ENCODE peak calls at places on chromosomes 16 and 17, in seven cellular contexts. P is CD8-positive, alpha-beta T cell; A is CD8-positive, alpha-beta memory T cell; Z is SK-N-SH; D is heart right ventricle; O is mesendoderm; G is body of pancreas. N is an unnamed sample. For H3K4me1, the result is how much of the 10 kb centered on the place peaks cover.

GRCh38 chr16:58264961-58265479 is 29.8 kb downstream of the PRSS54 start:
- DNase-seq in Z (peak), G (no peak), P (no peak), O (peak), A (no peak), D (no peak), N (no peak)

GRCh38 chr17:29155235-29155965 is 24.8 kb downstream of the MYO18A start:
- DNase-seq in Z (peak), G (peak), A (no peak), D (no peak), P (peak), O (peak), N (peak)

GRCh38 chr17:49016775-49017463 is 19.7 kb downstream of the IGF2BP1 start:
- DNase-seq in G (peak), D (no peak), O (no peak), Z (peak), P (no peak), A (no peak), N (peak)

GRCh38 chr16:1053700-1054368 is 18.7 kb upstream of the SSTR5 start:
- DNase-seq in P (no peak), G (no peak), D (no peak), O (no peak), Z (no peak), A (no peak), N (no peak)

GRCh38 chr16:14628806-14629611 is 1.1 kb downstream of the PARN start:
- DNase-seq in P (no peak), D (no peak), Z (peak), O (no peak), A (peak), G (no peak), N (no peak)

GRCh38 chr16:57446530-57447141 is 549 bp downstream of the CIAPIN1 start:
- DNase-seq in Z (peak), D (no peak), G (peak), O (peak), A (no peak), P (no peak), N (peak)

GRCh38 chr17:72588961-72589360 is 468.1 kb downstream of the SOX9 start:
- DNase-seq in A (no peak), Z (no peak), G (peak), P (no peak), D (no peak), O (no peak), N (no peak)

GRCh38 chr17:43140396-43141332 is 15.5 kb upstream of the BRCA1 start:
- DNase-seq in Z (no peak), G (no peak), D (no peak), O (no peak), P (no peak), A (no peak), N (no peak)

GRCh38 chr16:31472559-31473203 is 729 bp downstream of the TGFB1I1 start:
- DNase-seq in Z (peak), G (peak), O (peak), D (peak), A (no peak), P (no peak), N (peak)

GRCh38 chr16:73750639-73751038 is 546.0 kb upstream of the PSMD7 start:
- DNase-seq in G (no peak), D (no peak), Z (no peak), A (no peak), P (no peak), O (no peak), N (no peak)

GRCh38 chr17:43367588-43368242 is 31.1 kb upstream of the ARL4D start:
- DNase-seq in A (peak), Z (peak), G (no peak), D (no peak), O (peak), P (no peak), N (peak)

GRCh38 chr17:8324132-8324531 is 14.1 kb downstream of the ARHGEF15 start:
- DNase-seq in P (no peak), G (no peak), A (no peak), D (no peak), Z (peak), O (no peak), N (no peak)

GRCh38 chr16:70610273-70611223 is 35.8 kb upstream of the IL34 start:
- DNase-seq in D (peak), P (no peak), O (no peak), G (peak), Z (no peak), A (no peak), N (no peak)

GRCh38 chr17:18257747-18258355 is 687 bp downstream of the FLII start:
- DNase-seq in D (peak), O (peak), Z (peak), P (peak), G (peak), A (peak), N (peak)

GRCh38 chr16:8858994-8859912 is 9.6 kb downstream of the CARHSP1 start:
- DNase-seq in D (no peak), P (no peak), O (no peak), G (no peak), Z (no peak), A (no peak), N (no peak)

GRCh38 chr17:31580331-31581021 is 189.0 kb downstream of the RAB11FIP4 start:
- DNase-seq in A (no peak), O (no peak), G (peak), P (no peak), D (no peak), Z (no peak), N (no peak)

GRCh38 chr16:52114414-52114813 is 432.5 kb downstream of the TOX3 start:
- DNase-seq in A (no peak), Z (no peak), P (no peak), O (peak), D (no peak), G (no peak), N (no peak)

GRCh38 chr17:1515640-1516402 is 591 bp downstream of the INPP5K start:
- DNase-seq in P (peak), O (peak), D (no peak), G (peak), A (peak), Z (peak), N (peak)

GRCh38 chr16:50622643-50623369 is 58.3 kb downstream of the SNX20 start:
- DNase-seq in P (no peak), A (no peak), Z (no peak), D (no peak), O (no peak), G (no peak), N (no peak)

GRCh38 chr16:50626868-50627267 is 54.2 kb downstream of the SNX20 start:
- DNase-seq in D (no peak), A (peak), G (no peak), O (no peak), P (no peak), Z (no peak), N (no peak)

GRCh38 chr16:50627419-50627818 is 53.7 kb downstream of the SNX20 start:
- DNase-seq in O (peak), D (peak), P (peak), Z (peak), G (peak), A (peak), N (peak)

GRCh38 chr16:50624449-50624782 is 56.7 kb downstream of the SNX20 start:
- DNase-seq in P (no peak), G (no peak), O (no peak), D (no peak), Z (no peak), A (no peak), N (no peak)

GRCh38 chr16:50625374-50625773 is 55.7 kb downstream of the SNX20 start:
- DNase-seq in Z (no peak), G (no peak), A (no peak), D (no peak), O (no peak), P (no peak), N (no peak)
- H3K4me1 ChIP-seq in Z (under half), G (under half), A (under half), D (under half), O (under half), P (under half), N (under half)

DNA sequence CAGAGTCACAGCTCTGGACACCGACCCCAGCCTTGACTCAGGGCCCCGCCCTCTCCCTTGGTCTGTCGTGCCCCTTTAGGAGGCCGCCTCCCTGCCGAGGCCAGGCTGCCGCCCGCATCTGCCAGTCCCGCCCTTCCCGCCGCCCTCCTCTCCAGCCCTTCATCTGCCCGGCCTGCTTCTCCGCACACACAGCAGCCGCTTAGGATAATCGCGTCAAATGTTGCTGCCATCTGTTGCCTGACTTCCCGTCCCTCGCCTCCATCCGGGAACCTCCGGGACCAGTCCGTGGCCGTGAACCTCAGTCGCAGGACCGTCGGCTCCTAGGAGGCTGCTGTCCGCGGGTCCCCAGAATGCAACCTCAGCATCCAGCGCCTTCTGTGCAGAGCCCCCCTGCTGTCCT is 11.9 kb downstream of the GSE1 start:
- DNase-seq in G (no peak), A (no peak), P (no peak), Z (peak), O (no peak), D (no peak), N (no peak)
- H3K4me1 ChIP-seq in G (half or more), A (under half), P (half or more), Z (half or more), O (under half), D (half or more), N (under half)

GRCh38 chr16:68068926-68069325 is 16.2 kb upstream of the NFATC3 start:
- DNase-seq in D (no peak), A (no peak), P (no peak), G (no peak), O (no peak), Z (no peak), N (no peak)

GRCh38 chr16:68070811-68071546 is 14.2 kb upstream of the NFATC3 start:
- DNase-seq in A (no peak), P (no peak), G (no peak), Z (no peak), D (no peak), O (no peak), N (no peak)

GRCh38 chr16:68070249-68070725 is 14.9 kb upstream of the NFATC3 start:
- DNase-seq in O (no peak), P (no peak), A (no peak), Z (no peak), G (no peak), D (no peak), N (no peak)

GRCh38 chr16:68071547-68071901 is 13.6 kb upstream of the NFATC3 start:
- DNase-seq in P (no peak), Z (no peak), G (no peak), O (no peak), D (no peak), A (no peak), N (no peak)

GRCh38 chr16:68069511-68070248 is 15.5 kb upstream of the NFATC3 start:
- DNase-seq in A (no peak), Z (no peak), D (peak), P (no peak), O (no peak), G (peak), N (no peak)
- H3K4me1 ChIP-seq in A (half or more), Z (under half), D (under half), P (half or more), O (under half), G (under half), N (under half)

GRCh38 chr17:69457603-69458002 is 43.1 kb downstream of the MAP2K6 start:
- DNase-seq in Z (no peak), G (no peak), P (no peak), O (no peak), D (no peak), A (no peak), N (no peak)
- H3K4me1 ChIP-seq in Z (under half), G (under half), P (under half), O (under half), D (under half), A (under half), N (under half)

GRCh38 chr17:63094636-63095035 is 128.6 kb downstream of the TANC2 start:
- DNase-seq in Z (no peak), A (no peak), O (no peak), G (no peak), D (no peak), P (no peak), N (no peak)

GRCh38 chr17:63096426-63096825 is 130.4 kb downstream of the TANC2 start:
- DNase-seq in Z (no peak), O (no peak), P (no peak), A (no peak), D (no peak), G (no peak), N (no peak)

GRCh38 chr17:63095459-63095858 is 129.4 kb downstream of the TANC2 start:
- DNase-seq in O (no peak), A (no peak), G (no peak), P (no peak), D (no peak), Z (no peak), N (no peak)

GRCh38 chr17:63099420-63099819 is 133.4 kb downstream of the TANC2 start:
- DNase-seq in P (no peak), A (no peak), G (no peak), D (no peak), Z (no peak), O (no peak), N (no peak)

GRCh38 chr17:63095879-63096278 is 129.8 kb downstream of the TANC2 start:
- DNase-seq in P (no peak), A (no peak), Z (no peak), G (no peak), D (no peak), O (no peak), N (no peak)
- H3K4me1 ChIP-seq in P (under half), A (under half), Z (under half), G (under half), D (under half), O (under half), N (under half)

GRCh38 chr17:4533522-4534502 is 21.4 kb downstream of the MYBBP1A start:
- DNase-seq in Z (peak), P (no peak), A (no peak), G (no peak), O (no peak), D (peak), N (no peak)

GRCh38 chr17:4534515-4534914 is 20.7 kb downstream of the MYBBP1A start:
- DNase-seq in D (no peak), G (no peak), Z (peak), O (no peak), A (no peak), P (no peak), N (no peak)

GRCh38 chr17:4535667-4536258 is 19.4 kb downstream of the MYBBP1A start:
- DNase-seq in A (no peak), O (peak), Z (no peak), P (no peak), G (no peak), D (no peak), N (no peak)

GRCh38 chr17:4536259-4536741 is 18.9 kb downstream of the MYBBP1A start:
- DNase-seq in Z (no peak), G (no peak), D (no peak), A (no peak), O (peak), P (no peak), N (peak)

GRCh38 chr17:4534928-4535666 is 20.1 kb downstream of the MYBBP1A start:
- DNase-seq in Z (no peak), A (no peak), P (no peak), D (no peak), O (no peak), G (no peak), N (no peak)
- H3K4me1 ChIP-seq in Z (under half), A (under half), P (under half), D (half or more), O (under half), G (under half), N (under half)

GRCh38 chr17:4944554-4945175 is 3.7 kb downstream of the PFN1 start:
- DNase-seq in A (no peak), P (no peak), Z (no peak), G (no peak), D (no peak), O (no peak), N (no peak)
- H3K4me1 ChIP-seq in A (half or more), P (half or more), Z (under half), G (under half), D (half or more), O (under half), N (under half)

GRCh38 chr16:27239906-27240655 is 28.5 kb downstream of the NSMCE1 start:
- DNase-seq in P (no peak), D (no peak), Z (no peak), G (no peak), O (no peak), A (no peak), N (peak)

GRCh38 chr16:27242868-27243590 is 25.5 kb downstream of the NSMCE1 start:
- DNase-seq in P (no peak), O (no peak), D (no peak), A (peak), Z (no peak), G (no peak), N (peak)

GRCh38 chr16:27242398-27242797 is 26.2 kb downstream of the NSMCE1 start:
- DNase-seq in Z (no peak), O (no peak), A (no peak), P (no peak), D (no peak), G (no peak), N (no peak)

GRCh38 chr16:27241658-27242057 is 26.9 kb downstream of the NSMCE1 start:
- DNase-seq in Z (no peak), D (no peak), G (no peak), P (no peak), O (no peak), A (no peak), N (no peak)

DNA sequence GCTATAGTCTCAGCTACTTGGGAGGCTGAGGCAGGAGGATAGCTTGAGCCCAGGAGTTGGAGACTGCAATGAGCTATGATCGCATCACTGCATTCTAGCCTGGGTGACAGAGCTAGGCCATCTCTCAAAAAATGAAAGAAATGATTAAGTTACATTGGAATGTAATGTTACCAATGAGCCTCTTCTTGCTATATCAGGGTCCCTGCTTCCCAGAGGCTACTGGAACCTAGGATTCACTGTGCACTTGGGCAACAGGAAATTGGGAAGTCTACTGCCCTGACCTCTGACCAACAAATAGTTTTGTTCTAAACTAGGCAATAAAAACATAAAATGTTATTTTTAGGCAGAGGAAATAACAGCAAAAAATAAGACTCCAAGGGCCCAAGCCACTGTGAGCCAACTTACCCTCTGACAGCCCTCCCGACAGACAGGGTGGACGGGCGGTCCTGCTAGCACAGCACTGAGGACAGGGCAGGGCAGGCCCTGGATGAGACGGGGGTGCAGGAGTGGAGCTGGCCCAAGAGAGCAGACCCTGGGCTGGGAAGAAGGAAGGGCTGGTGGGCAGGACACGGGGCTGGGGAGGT is 27.5 kb downstream of the NSMCE1 start:
- DNase-seq in O (no peak), G (no peak), P (no peak), A (no peak), D (no peak), Z (no peak), N (peak)
- H3K4me1 ChIP-seq in O (under half), G (under half), P (under half), A (half or more), D (half or more), Z (under half), N (under half)

GRCh38 chr17:64399767-64400156 is 9.1 kb upstream of the PECAM1 start:
- DNase-seq in D (no peak), Z (no peak), P (no peak), O (no peak), G (no peak), A (no peak), N (no peak)
- H3K4me1 ChIP-seq in D (under half), Z (under half), P (half or more), O (under half), G (under half), A (under half), N (under half)

GRCh38 chr17:38425048-38425447 is 3.2 kb upstream of the ARHGAP23 start:
- DNase-seq in D (no peak), A (no peak), O (no peak), G (no peak), P (no peak), Z (no peak), N (no peak)
- H3K4me1 ChIP-seq in D (half or more), A (under half), O (under half), G (under half), P (under half), Z (under half), N (under half)